ENCODE peak calls at places on chromosomes 5 and 9, in nine cellular contexts. N is bronchial epithelial cell, J is A549, G is fibroblast of lung, H is GM12878, X is kidney epithelial cell, W is mammary epithelial cell, Y is GM12865, P is Calu3. V is an unnamed sample.

GRCh38 chr5:14213813-14214585 is 70.9 kb downstream of the TRIO start:
- DNase-seq in P (no peak), J (no peak), X (no peak), G (no peak), Y (peak; percentile 74), N (no peak), H (no peak), W (no peak), V (no peak)

GRCh38 chr5:9395736-9396135 is 150.1 kb downstream of the SEMA5A start:
- DNase-seq in H (no peak), W (no peak), X (no peak), N (no peak), Y (no peak), G (peak; percentile 17), P (no peak), J (no peak), V (no peak)

GRCh38 chr9:136151214-136151804 is 32.6 kb upstream of the TMEM250 start:
- DNase-seq in H (no peak), W (no peak), X (no peak), Y (no peak), J (no peak), N (no peak), P (no peak), G (no peak), V (no peak)

GRCh38 chr5:181234116-181234454 is 9.6 kb downstream of the RACK1 start:
- DNase-seq in W (no peak), X (no peak), H (no peak), J (no peak), N (no peak), P (no peak), Y (no peak), G (no peak), V (no peak)

GRCh38 chr9:115106642-115107041 is 11.3 kb downstream of the TNC start:
- DNase-seq in N (peak; percentile 80), W (no peak), J (no peak), Y (no peak), H (no peak), P (no peak), G (peak; percentile 36), X (no peak), V (no peak)

GRCh38 chr5:179875741-179876667 is 17.4 kb upstream of the MRNIP start:
- DNase-seq in Y (no peak), P (no peak), W (no peak), X (no peak), N (no peak), H (no peak), G (no peak), J (no peak), V (no peak)

GRCh38 chr5:154757647-154758406 is 2.6 kb downstream of the LARP1 start:
- DNase-seq in W (peak; percentile 89), Y (peak; percentile 46), H (no peak), N (peak; percentile 87), P (peak; percentile 70), J (peak; percentile 12), X (no peak), G (no peak), V (no peak)

GRCh38 chr9:122225323-122226141 is 3.2 kb downstream of the LHX6 start:
- DNase-seq in N (no peak), Y (no peak), P (no peak), H (no peak), G (no peak), X (no peak), W (no peak), J (no peak), V (peak; percentile 18)

GRCh38 chr9:125910286-125910685 is 163.1 kb downstream of the PBX3 start:
- DNase-seq in N (no peak), H (no peak), P (no peak), G (no peak), X (no peak), Y (no peak), W (no peak), J (no peak), V (no peak)

GRCh38 chr9:15421532-15421931 is 1.1 kb upstream of the SNAPC3 start:
- DNase-seq in W (no peak), G (no peak), J (no peak), N (no peak), Y (no peak), H (no peak), X (no peak), P (no peak), V (no peak)

GRCh38 chr5:149549461-149550266 is 1.6 kb downstream of the CSNK1A1 start:
- DNase-seq in H (peak; percentile 32), J (peak; percentile 55), Y (peak; percentile 76), N (peak; percentile 85), X (no peak), G (peak; percentile 61), P (peak; percentile 34), W (peak; percentile 65), V (peak; percentile 56)
- TF ChIP-seq CTCF in H (no peak), J (no peak), Y (no peak), N (no peak), X (no peak), G (no peak), P (no peak), W (no peak), V (no peak)

GRCh38 chr9:38662763-38663593 is 42.6 kb upstream of the ANKRD18A start:
- DNase-seq in P (no peak), W (no peak), J (peak; percentile 46), Y (no peak), G (peak; percentile 46), N (no peak), H (no peak), X (no peak), V (no peak)
- TF ChIP-seq CTCF in P (no peak), W (peak; percentile 26), J (peak; percentile 52), Y (no peak), G (no peak), N (peak; percentile 28), H (no peak), X (peak; percentile 44), V (no peak)

DNA sequence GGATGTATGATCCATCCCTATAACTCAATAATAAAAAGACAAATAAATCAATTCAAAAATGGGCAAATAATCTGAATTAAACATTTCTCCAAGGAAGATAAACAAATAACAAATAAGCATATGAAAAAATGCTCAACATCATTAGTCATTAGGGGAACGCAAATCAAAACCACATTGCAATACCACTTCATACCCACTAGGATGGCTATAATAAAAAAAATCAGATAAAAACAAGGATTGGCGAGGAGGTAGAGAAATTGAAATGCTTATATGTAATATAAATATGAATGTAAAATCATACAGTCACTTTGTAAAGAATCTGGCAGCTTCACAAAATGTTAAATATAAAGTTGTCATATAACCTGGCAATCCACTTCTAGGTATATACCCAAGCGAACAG is 52.3 kb upstream of the TBCA start:
- DNase-seq in W (no peak), Y (no peak), J (peak; percentile 9), H (no peak), N (peak; percentile 10), X (no peak), G (no peak), P (no peak), V (no peak)
- TF ChIP-seq CTCF in W (peak; percentile 25), Y (peak; percentile 1), J (no peak), H (no peak), N (no peak), X (no peak), G (no peak), P (peak; percentile 36), V (no peak)

GRCh38 chr9:131872006-131872405 is 132.1 kb upstream of the RAPGEF1 start:
- DNase-seq in N (no peak), G (no peak), Y (no peak), W (no peak), J (no peak), H (no peak), X (no peak), P (no peak), V (no peak)
- TF ChIP-seq CTCF in N (peak; percentile 26), G (no peak), Y (no peak), W (no peak), J (no peak), H (no peak), X (peak; percentile 21), P (no peak), V (no peak)

GRCh38 chr9:85228111-85228855 is 513.5 kb downstream of the AGTPBP1 start:
- DNase-seq in G (no peak), J (no peak), P (no peak), N (no peak), W (no peak), H (no peak), Y (no peak), X (no peak), V (no peak)

GRCh38 chr9:85224729-85225128 is 517.0 kb downstream of the AGTPBP1 start:
- DNase-seq in N (peak; percentile 95), H (no peak), J (no peak), G (peak; percentile 55), Y (no peak), P (peak; percentile 10), X (peak; percentile 79), W (peak; percentile 85), V (no peak)

GRCh38 chr9:85224301-85224700 is 517.5 kb downstream of the AGTPBP1 start:
- DNase-seq in P (no peak), G (no peak), H (no peak), Y (no peak), X (no peak), N (no peak), W (no peak), J (no peak), V (no peak)

DNA sequence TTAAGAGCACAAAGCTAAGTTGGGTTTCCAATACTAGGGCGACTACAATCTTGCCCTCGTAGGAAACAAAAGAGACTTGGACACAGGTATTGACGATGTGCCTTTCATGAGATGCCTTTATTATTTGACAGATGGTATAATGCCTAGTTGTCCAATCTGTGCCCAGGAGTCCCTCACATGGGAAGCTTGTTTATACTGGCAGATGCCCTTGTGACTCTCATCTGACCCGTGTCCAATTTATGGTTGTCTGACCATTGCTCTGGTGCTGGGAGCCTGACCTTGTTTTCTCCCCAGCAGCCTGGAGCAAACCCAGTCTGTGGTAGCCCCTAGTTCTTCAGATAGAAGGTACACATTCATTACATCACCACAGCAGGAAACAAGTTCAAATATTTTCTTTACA is 511.7 kb downstream of the AGTPBP1 start:
- DNase-seq in X (no peak), H (no peak), J (no peak), P (no peak), Y (no peak), N (no peak), W (no peak), G (no peak), V (no peak)
- TF ChIP-seq CTCF in X (no peak), H (no peak), J (no peak), P (no peak), Y (no peak), N (no peak), W (no peak), G (no peak), V (no peak)

DNA sequence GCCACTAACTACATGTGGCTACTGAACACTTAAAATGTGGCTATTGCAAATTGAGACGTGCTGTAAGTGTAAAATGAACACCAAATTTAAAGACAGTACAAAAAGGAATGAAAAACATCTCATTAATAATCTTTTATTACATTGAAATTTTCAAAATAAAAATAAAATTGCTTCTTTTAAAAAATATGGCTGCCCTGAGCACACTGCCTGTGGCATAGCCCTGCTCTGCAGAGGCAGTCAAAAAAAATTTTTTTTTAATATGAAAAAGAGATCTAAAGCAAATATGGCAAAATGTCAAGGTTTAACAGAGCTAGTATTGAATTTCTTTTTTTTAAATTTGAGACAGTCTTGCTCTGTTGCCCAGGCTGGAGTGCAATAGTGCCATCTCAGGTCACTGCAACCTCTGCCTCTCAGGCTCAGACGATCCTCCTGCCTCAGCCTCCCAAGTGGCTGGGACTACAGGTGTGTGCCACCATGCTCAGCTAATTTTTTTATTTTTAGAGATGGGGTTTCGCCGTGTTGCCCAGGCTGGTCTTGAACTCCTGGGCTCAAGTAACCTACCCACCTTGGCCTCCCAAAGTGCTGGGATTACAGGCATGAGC is 25.6 kb downstream of the CARNMT1 start:
- DNase-seq in H (no peak), X (no peak), Y (no peak), J (no peak), P (no peak), N (no peak), G (no peak), W (no peak), V (no peak)
- TF ChIP-seq CTCF in H (no peak), X (no peak), Y (no peak), J (no peak), P (no peak), N (no peak), G (no peak), W (no peak), V (no peak)